ENCODE peak calls at places on chromosome 19, in four cellular contexts. K, A, Y and T are unnamed samples.

GRCh38 chr19:8393871-8394250 is 3.7 kb downstream of the RAB11B start:
- DNase-seq in K (no peak), A (no peak), Y (no peak), T (no peak)

GRCh38 chr19:2420490-2420889 is 6.9 kb downstream of the TIMM13 start:
- DNase-seq in Y (no peak), A (no peak), K (no peak), T (no peak)

GRCh38 chr19:58262922-58263296 is 15.8 kb upstream of the ZNF8 start:
- DNase-seq in Y (no peak), K (no peak), A (no peak), T (no peak)

GRCh38 chr19:2171349-2172145 is 7.8 kb downstream of the DOT1L start:
- DNase-seq in Y (no peak), A (peak; percentile 83), K (peak; percentile 58), T (no peak)

GRCh38 chr19:51568456-51568855 is 2.6 kb upstream of the ZNF175 start:
- DNase-seq in A (no peak), K (no peak), Y (no peak), T (no peak)

GRCh38 chr19:45499196-45500180 is 1.2 kb downstream of the PPM1N start:
- DNase-seq in Y (no peak), K (no peak), A (peak; percentile 84), T (no peak)

GRCh38 chr19:15507068-15508034 is 974 bp upstream of the CYP4F22 start:
- DNase-seq in Y (no peak), K (no peak), A (no peak), T (no peak)

GRCh38 chr19:51059715-51060114 is 5.2 kb downstream of the KLK13 start:
- DNase-seq in A (no peak), Y (no peak), K (no peak), T (no peak)

GRCh38 chr19:409515-410242 is 732 bp upstream of the C2CD4C start:
- DNase-seq in A (no peak), K (no peak), Y (no peak), T (no peak)

GRCh38 chr19:3664879-3665642 is 35.2 kb downstream of the PIP5K1C start:
- DNase-seq in K (no peak), A (no peak), Y (no peak), T (no peak)

GRCh38 chr19:43622956-43623355 is 3.5 kb upstream of the ZNF428 start:
- DNase-seq in Y (no peak), A (no peak), K (no peak), T (no peak)

GRCh38 chr19:55443045-55443823 is at the start of gene SHISA7:
- DNase-seq in K (no peak), A (no peak), Y (no peak), T (no peak)

GRCh38 chr19:33797821-33798633 is 1.4 kb downstream of the KCTD15 start:
- DNase-seq in A (peak; percentile 41), Y (no peak), K (peak; percentile 71), T (no peak)

GRCh38 chr19:8001995-8002849 is 3.2 kb downstream of the ELAVL1 start:
- DNase-seq in A (peak; percentile 79), Y (peak; percentile 29), K (peak; percentile 76), T (peak; percentile 91)

GRCh38 chr19:19460761-19461265 is 54.5 kb downstream of the TSSK6 start:
- DNase-seq in K (peak; percentile 73), A (peak; percentile 70), Y (peak; percentile 47), T (no peak)

GRCh38 chr19:3642987-3643386 is 16.4 kb upstream of the CACTIN start:
- DNase-seq in A (peak; percentile 53), Y (no peak), K (no peak), T (no peak)

GRCh38 chr19:42172261-42172660 is 40.0 kb upstream of the POU2F2 start:
- DNase-seq in Y (no peak), K (no peak), A (no peak), T (no peak)

GRCh38 chr19:19230505-19230904 is 18.7 kb downstream of the NCAN start:
- DNase-seq in K (no peak), A (no peak), Y (no peak), T (no peak)

GRCh38 chr19:16571283-16571682 is 932 bp downstream of the SLC35E1 start:
- DNase-seq in A (no peak), Y (no peak), K (no peak), T (no peak)

GRCh38 chr19:3613765-3614661 is 7.3 kb upstream of the TBXA2R start:
- DNase-seq in Y (no peak), K (no peak), A (no peak), T (no peak)

GRCh38 chr19:1181606-1182005 is 7.5 kb upstream of the SBNO2 start:
- DNase-seq in Y (no peak), K (no peak), A (no peak), T (no peak)

GRCh38 chr19:45526143-45526542 is 18.9 kb downstream of the VASP start:
- DNase-seq in K (peak; percentile 73), Y (no peak), A (peak; percentile 94), T (no peak)

GRCh38 chr19:15280915-15281683 is 48.9 kb upstream of the EPHX3 start:
- DNase-seq in Y (no peak), K (peak; percentile 83), A (peak; percentile 85), T (no peak)

GRCh38 chr19:7636317-7636690 is 606 bp upstream of the STXBP2 start:
- DNase-seq in Y (no peak), K (no peak), A (no peak), T (no peak)

GRCh38 chr19:48928164-48929005 is 5.1 kb upstream of the DHDH start:
- DNase-seq in A (no peak), Y (no peak), K (no peak), T (no peak)

GRCh38 chr19:56321254-56321980 is 6.8 kb upstream of the ZSCAN5A start:
- DNase-seq in Y (no peak), K (no peak), A (no peak), T (no peak)

GRCh38 chr19:34397853-34398252 is 6.3 kb upstream of the PDCD2L start:
- DNase-seq in A (no peak), K (no peak), Y (no peak), T (no peak)

GRCh38 chr19:49637865-49638350 is 2.0 kb downstream of the RRAS start:
- DNase-seq in A (peak; percentile 53), K (peak; percentile 92), Y (peak; percentile 78), T (peak; percentile 54)

GRCh38 chr19:10293637-10294367 is 4.0 kb downstream of the ICAM5 start:
- DNase-seq in A (no peak), Y (no peak), K (no peak), T (no peak)

GRCh38 chr19:46610851-46611770 is 10.0 kb downstream of the CALM3 start:
- DNase-seq in A (no peak), Y (no peak), K (no peak), T (no peak)

GRCh38 chr19:9453953-9454352 is 18.6 kb upstream of the ZNF266 start:
- DNase-seq in K (no peak), Y (no peak), A (no peak), T (no peak)

GRCh38 chr19:36547001-36547732 is 19.1 kb upstream of the ZNF260 start:
- DNase-seq in Y (no peak), K (no peak), A (no peak), T (no peak)

GRCh38 chr19:29674374-29675119 is 9.3 kb downstream of the PLEKHF1 start:
- DNase-seq in Y (no peak), K (no peak), A (no peak), T (no peak)

GRCh38 chr19:29673451-29674371 is 8.4 kb downstream of the PLEKHF1 start:
- DNase-seq in K (no peak), A (no peak), Y (no peak), T (no peak)

GRCh38 chr19:29671393-29672076 is 6.3 kb downstream of the PLEKHF1 start:
- DNase-seq in K (peak; percentile 46), A (no peak), Y (no peak), T (no peak)

GRCh38 chr19:29672933-29673336 is 7.7 kb downstream of the PLEKHF1 start:
- DNase-seq in A (no peak), Y (no peak), K (no peak), T (no peak)

GRCh38 chr19:29672319-29672932 is 7.2 kb downstream of the PLEKHF1 start:
- DNase-seq in A (no peak), Y (no peak), K (no peak), T (no peak)
- TF ChIP-seq CTCF in A (no peak), Y (no peak), K (no peak), T (no peak)

GRCh38 chr19:4976412-4977298 is 7.7 kb downstream of the KDM4B start:
- DNase-seq in Y (peak; percentile 63), K (peak; percentile 57), A (no peak), T (no peak)
- TF ChIP-seq CTCF in Y (peak; percentile 44), K (no peak), A (peak; percentile 38), T (no peak)

GRCh38 chr19:54137114-54137912 is at the start of gene CNOT3:
- DNase-seq in Y (peak; percentile 100), A (peak; percentile 99), K (peak; percentile 100), T (peak; percentile 100)

GRCh38 chr19:54138777-54139256 is 1.3 kb downstream of the CNOT3 start:
- DNase-seq in K (no peak), A (no peak), Y (no peak), T (no peak)

GRCh38 chr19:54136864-54137113 is 773 bp upstream of the CNOT3 start:
- DNase-seq in K (no peak), Y (no peak), A (no peak), T (no peak)

GRCh38 chr19:54136086-54136863 is 1.3 kb upstream of the CNOT3 start:
- DNase-seq in K (no peak), Y (no peak), A (no peak), T (no peak)

DNA sequence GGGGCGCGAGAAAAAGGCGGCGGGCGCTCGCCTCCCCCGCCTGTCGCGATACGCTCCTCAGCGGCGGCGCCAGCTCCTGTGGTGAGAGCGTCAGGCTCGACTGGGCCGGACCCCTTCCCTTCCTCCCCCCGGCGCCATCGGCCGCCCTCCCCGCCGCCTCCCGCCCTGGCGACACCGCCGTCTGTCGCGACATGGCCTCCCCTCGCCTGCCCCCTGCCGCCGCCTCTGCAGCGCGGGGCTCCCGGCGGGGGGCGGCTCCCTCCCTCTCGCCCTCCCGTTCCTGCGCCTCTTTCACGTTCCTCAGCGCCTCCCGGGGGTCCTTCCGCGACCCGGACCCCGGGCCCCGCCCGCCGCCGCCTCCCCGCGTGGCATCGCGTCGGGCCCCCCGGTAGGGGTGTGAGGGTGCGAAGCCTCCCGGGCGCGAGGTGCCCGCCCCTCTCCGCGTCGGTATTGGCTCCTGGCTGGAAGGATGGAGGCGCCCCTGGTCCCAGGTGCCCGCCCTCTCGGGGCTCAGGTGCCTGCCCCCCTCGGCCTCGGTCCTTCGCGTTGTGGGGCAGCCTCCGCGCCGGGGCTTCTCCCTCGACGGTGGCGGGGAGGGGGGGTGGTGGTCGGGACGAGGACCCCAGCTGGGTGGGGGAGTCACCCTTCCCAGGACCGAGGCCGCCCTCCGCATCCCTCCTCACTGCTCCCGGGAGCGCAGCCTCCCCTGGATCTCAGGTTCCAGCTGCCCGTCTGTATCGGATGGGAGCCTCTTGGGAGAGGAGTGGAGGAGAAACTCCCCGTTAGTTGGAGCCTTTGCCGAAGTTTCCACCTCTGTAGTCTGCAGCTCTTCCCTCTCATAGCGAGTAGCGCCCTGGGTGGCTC is 583 bp downstream of the CNOT3 start:
- DNase-seq in A (peak; percentile 49), K (no peak), Y (no peak), T (no peak)
- TF ChIP-seq CTCF in A (peak; percentile 9), K (no peak), Y (no peak), T (peak; percentile 33)

GRCh38 chr19:47819841-47820244 is 1.9 kb upstream of the CRX start:
- DNase-seq in Y (no peak), A (no peak), K (no peak), T (no peak)

GRCh38 chr19:47813304-47813994 is 8.3 kb upstream of the CRX start:
- DNase-seq in K (peak; percentile 65), Y (no peak), A (peak; percentile 88), T (peak; percentile 82)

DNA sequence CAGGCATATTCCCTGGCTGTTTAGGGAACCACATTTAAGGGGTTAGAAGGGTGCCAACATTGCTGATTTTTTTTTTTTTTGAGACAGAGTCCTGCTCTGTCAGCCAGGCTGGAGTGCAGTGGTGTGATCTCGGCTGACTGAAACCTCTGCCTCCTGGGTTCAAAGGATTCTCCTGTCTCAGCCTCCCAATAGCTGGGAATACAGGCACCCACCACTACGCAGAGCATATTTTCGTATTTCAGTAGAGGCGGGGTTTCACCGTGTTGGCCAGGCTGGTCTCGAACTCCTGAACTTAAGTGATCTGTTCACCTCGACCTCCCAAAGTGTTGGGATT is 7.8 kb upstream of the CRX start:
- DNase-seq in K (no peak), A (no peak), Y (no peak), T (no peak)
- TF ChIP-seq CTCF in K (no peak), A (no peak), Y (no peak), T (no peak)